ENCODE peak calls at places on chromosomes 3 and 15, in six cellular contexts. K, D, A, S, V and W are unnamed samples.

GRCh38 chr3:116057403-116058006 is 387.8 kb downstream of the LSAMP start:
- DNase-seq in K (no peak), D (no peak), A (no peak), S (peak), V (no peak), W (no peak)

GRCh38 chr3:25165306-25165705 is 262.8 kb upstream of the RARB start:
- DNase-seq in K (no peak), D (no peak), A (no peak), S (no peak), V (no peak), W (no peak)

GRCh38 chr15:37015025-37015424 is 85.3 kb downstream of the MEIS2 start:
- DNase-seq in K (no peak), D (no peak), A (no peak), S (peak), V (peak), W (peak)

GRCh38 chr15:51224428-51224827 is 114.0 kb downstream of the CYP19A1 start:
- DNase-seq in K (no peak), D (peak), A (no peak), S (peak), V (no peak), W (no peak)

GRCh38 chr3:11624161-11624560 is 19.6 kb downstream of the VGLL4 start:
- DNase-seq in K (no peak), D (peak), A (peak), S (no peak), V (peak), W (no peak)

GRCh38 chr15:57505949-57506391 is 85.7 kb upstream of the MYZAP start:
- DNase-seq in K (peak), D (no peak), A (peak), S (peak), V (peak), W (peak)

GRCh38 chr15:72912121-72912520 is 128.6 kb upstream of the ADPGK start:
- DNase-seq in K (no peak), D (peak), A (no peak), S (no peak), V (no peak), W (no peak)

GRCh38 chr3:15300318-15301078 is 31.9 kb downstream of the SH3BP5 start:
- DNase-seq in K (no peak), D (peak), A (no peak), S (peak), V (peak), W (peak)

GRCh38 chr3:134378818-134379217 is 4.6 kb upstream of the AMOTL2 start:
- DNase-seq in K (no peak), D (peak), A (no peak), S (no peak), V (peak), W (no peak)

GRCh38 chr3:96347289-96347688 is 467.1 kb upstream of the EPHA6 start:
- DNase-seq in K (no peak), D (no peak), A (no peak), S (no peak), V (no peak), W (no peak)

GRCh38 chr3:49910409-49911123 is 6.9 kb upstream of the MST1R start:
- DNase-seq in K (no peak), D (no peak), A (no peak), S (no peak), V (no peak), W (no peak)

GRCh38 chr3:138062626-138063025 is 52.7 kb downstream of the CLDN18 start:
- DNase-seq in K (no peak), D (peak), A (peak), S (peak), V (no peak), W (no peak)

GRCh38 chr3:55522077-55522476 is 35.0 kb upstream of the WNT5A start:
- DNase-seq in K (no peak), D (no peak), A (no peak), S (no peak), V (no peak), W (no peak)

GRCh38 chr15:59268199-59268979 is 61.7 kb downstream of the LDHAL6B start:
- DNase-seq in K (no peak), D (peak), A (no peak), S (peak), V (peak), W (peak)

GRCh38 chr3:184582583-184582982 is 21.0 kb downstream of the EPHB3 start:
- DNase-seq in K (peak), D (no peak), A (peak), S (no peak), V (no peak), W (no peak)

GRCh38 chr3:11736136-11736833 is 92.6 kb upstream of the VGLL4 start:
- DNase-seq in K (no peak), D (no peak), A (no peak), S (no peak), V (no peak), W (no peak)

GRCh38 chr15:41020311-41020710 is 67.0 kb downstream of the CHAC1 start:
- DNase-seq in K (no peak), D (peak), A (no peak), S (no peak), V (no peak), W (no peak)

GRCh38 chr15:71780349-71780976 is 29.9 kb upstream of the NR2E3 start:
- DNase-seq in K (no peak), D (peak), A (peak), S (peak), V (peak), W (peak)

GRCh38 chr3:131033480-131034080 is 6.9 kb downstream of the NEK11 start:
- DNase-seq in K (no peak), D (peak), A (peak), S (peak), V (peak), W (peak)

GRCh38 chr3:67109651-67110204 is 111.6 kb downstream of the KBTBD8 start:
- DNase-seq in K (no peak), D (peak), A (peak), S (peak), V (peak), W (peak)

GRCh38 chr15:34941181-34941580 is 28.4 kb downstream of the AQR start:
- DNase-seq in K (no peak), D (no peak), A (no peak), S (no peak), V (no peak), W (no peak)

GRCh38 chr3:114128231-114128630 is 50.6 kb downstream of the DRD3 start:
- DNase-seq in K (no peak), D (peak), A (no peak), S (peak), V (no peak), W (no peak)

GRCh38 chr3:27568393-27568792 is 84.2 kb upstream of the SLC4A7 start:
- DNase-seq in K (peak), D (peak), A (no peak), S (no peak), V (peak), W (peak)

GRCh38 chr15:50848349-50848748 is 60.1 kb upstream of the AP4E1 start:
- DNase-seq in K (no peak), D (no peak), A (no peak), S (no peak), V (no peak), W (no peak)

GRCh38 chr3:127417709-127418559 is 130.1 kb upstream of the PRR20G start:
- DNase-seq in K (peak), D (no peak), A (no peak), S (no peak), V (no peak), W (no peak)

GRCh38 chr3:190338717-190339116 is 16.5 kb upstream of the CLDN1 start:
- DNase-seq in K (no peak), D (peak), A (no peak), S (peak), V (peak), W (peak)

GRCh38 chr3:5026046-5026362 is 46.8 kb downstream of the BHLHE40 start:
- DNase-seq in K (no peak), D (no peak), A (no peak), S (no peak), V (no peak), W (no peak)

GRCh38 chr3:114362815-114363214 is 69.0 kb downstream of the TIGIT start:
- DNase-seq in K (no peak), D (peak), A (no peak), S (peak), V (peak), W (peak)

GRCh38 chr3:112822116-112823055 is 24.3 kb downstream of the CD200R1L start:
- DNase-seq in K (no peak), D (peak), A (no peak), S (peak), V (no peak), W (no peak)

DNA sequence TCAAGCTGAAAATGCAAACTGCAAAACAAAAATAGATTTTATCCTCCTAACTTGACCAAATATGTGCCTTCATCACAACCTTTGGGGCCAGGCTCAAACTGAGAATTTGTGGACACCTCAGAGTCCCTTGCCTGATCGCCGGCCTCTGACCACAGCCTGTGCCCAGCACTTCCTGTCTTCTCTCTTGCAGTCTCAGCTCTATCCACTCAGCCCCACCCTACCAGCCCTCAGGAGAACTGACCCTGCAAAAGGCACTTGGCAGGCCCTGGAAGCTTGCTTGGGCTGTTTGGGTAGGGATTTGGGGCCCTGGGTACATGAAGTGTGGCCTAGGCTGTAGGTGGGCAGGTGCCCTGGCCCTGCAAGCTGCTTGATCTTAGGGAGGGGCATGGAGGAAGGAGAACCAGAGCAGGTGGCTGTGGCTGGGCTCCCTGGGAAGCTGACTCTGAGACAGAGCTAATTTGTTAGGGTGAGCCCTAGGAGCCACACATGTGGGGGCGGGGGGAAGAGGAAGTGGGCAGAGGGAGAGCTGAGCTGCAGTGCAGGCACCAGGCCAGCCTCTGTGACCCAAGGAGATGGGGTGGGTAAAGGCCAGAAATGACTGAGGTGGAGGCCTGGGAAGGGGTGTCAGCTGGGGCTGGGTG is 8.6 kb downstream of the CLEC3B start:
- DNase-seq in K (peak), D (no peak), A (no peak), S (no peak), V (no peak), W (no peak)
- H3K27ac ChIP-seq in K (peak), D (no peak), A (no peak), S (no peak), V (no peak), W (no peak)

DNA sequence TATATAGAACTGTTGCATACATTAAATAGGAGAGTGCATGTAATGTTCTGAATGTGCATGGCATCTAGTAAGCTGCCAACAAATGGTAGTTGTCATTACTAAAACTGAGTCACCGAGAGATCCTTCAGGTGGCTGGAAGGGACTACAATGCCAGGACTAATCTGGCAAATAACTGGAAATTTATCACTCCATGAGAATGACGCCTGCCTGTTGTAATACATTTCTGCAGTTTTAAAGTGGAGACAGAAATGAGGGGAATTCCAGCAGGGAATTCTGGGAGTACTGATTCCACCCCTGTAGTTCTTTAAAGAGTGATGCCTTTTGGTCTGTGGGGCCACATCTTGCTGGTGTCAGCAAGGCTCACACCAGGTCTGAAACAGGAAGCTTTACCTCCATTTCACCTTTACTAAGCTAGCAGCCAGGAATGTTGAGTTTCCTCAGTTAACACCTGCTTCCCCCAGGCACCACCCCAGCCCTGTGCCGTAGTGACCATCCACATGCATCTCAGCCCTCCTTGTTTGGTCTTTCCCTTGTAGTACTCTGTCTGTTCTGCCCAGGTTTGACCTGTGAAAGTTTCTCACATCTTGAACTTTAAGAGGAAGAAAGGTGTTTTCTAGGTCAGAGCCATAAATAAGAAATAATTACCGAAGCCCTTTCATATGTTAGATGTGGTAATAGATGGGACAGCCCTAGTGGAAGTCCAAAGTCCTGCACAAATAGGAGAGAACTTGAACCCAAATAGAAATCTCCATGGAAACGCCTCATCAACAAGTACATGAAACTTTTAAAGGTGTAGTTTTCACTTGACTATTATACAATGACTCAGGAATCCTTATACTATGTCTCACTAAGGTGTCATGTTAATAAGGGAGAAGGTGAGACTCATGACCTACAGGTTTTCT is 56.7 kb upstream of the LMOD3 start:
- DNase-seq in K (no peak), D (no peak), A (peak), S (peak), V (peak), W (no peak)
- TF ChIP-seq CTCF in K (no peak), D (no peak), A (no peak), S (no peak), V (no peak), W (no peak)

GRCh38 chr3:196504556-196504955 is 988 bp upstream of the RNF168 start:
- DNase-seq in K (no peak), D (no peak), A (no peak), S (no peak), V (no peak), W (no peak)
- H3K27ac ChIP-seq in K (peak), D (no peak), A (no peak), S (no peak), V (no peak), W (peak)

GRCh38 chr3:19688767-19689166 is 245.2 kb downstream of the EFHB start:
- DNase-seq in K (no peak), D (no peak), A (no peak), S (no peak), V (no peak), W (no peak)
- TF ChIP-seq CTCF in K (no peak), D (no peak), A (no peak), S (no peak), V (no peak), W (no peak)

GRCh38 chr15:60546764-60547163 is 67.8 kb upstream of the ICE2 start:
- DNase-seq in K (no peak), D (no peak), A (no peak), S (no peak), V (no peak), W (no peak)

GRCh38 chr15:60551147-60551780 is 72.3 kb upstream of the ICE2 start:
- DNase-seq in K (no peak), D (no peak), A (no peak), S (no peak), V (no peak), W (no peak)

GRCh38 chr15:60544581-60545115 is 65.7 kb upstream of the ICE2 start:
- DNase-seq in K (no peak), D (no peak), A (no peak), S (no peak), V (no peak), W (no peak)

GRCh38 chr15:60551781-60552161 is 72.8 kb upstream of the ICE2 start:
- DNase-seq in K (no peak), D (no peak), A (no peak), S (no peak), V (peak), W (peak)

DNA sequence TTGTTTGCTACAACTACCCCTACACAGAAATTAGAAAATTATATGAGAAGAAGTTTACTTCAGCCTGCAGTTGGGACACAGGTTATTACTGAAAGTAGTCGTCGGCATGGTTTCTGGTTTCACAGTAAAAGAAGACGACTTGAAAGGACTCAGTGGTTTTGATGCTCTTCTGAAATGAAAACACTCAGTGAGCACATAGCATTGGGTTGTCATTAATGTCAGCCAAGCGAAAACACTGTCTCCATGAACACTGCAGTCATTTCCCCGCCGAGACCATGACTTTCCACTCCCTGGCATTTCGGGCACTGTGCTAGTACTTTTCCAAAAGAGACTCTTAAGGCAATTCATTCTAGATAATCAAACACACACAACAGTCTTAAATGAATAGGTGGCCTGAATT is 69.2 kb upstream of the ICE2 start:
- DNase-seq in K (no peak), D (no peak), A (no peak), S (no peak), V (no peak), W (no peak)
- H3K27ac ChIP-seq in K (no peak), D (no peak), A (no peak), S (no peak), V (no peak), W (no peak)

DNA sequence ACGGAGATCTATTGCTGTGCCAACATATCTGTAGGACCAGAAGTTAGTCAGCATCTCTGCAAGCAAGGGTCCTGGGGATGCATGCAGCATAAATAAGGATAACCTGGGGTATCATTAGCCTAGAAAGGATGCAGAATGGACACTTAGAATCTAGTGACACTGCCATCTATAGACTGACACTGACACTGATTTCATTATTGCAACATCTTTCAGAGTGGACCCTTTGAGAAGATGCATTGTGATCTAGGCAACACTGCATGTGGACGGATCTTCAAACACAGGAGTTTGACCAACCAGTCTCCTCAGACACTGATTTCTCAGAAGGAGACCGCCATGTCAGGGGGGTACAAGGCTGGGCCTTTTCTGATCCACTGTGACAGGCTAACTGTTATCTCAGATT is 52.4 kb downstream of the SCN10A start:
- DNase-seq in K (no peak), D (no peak), A (no peak), S (no peak), V (no peak), W (no peak)
- TF ChIP-seq CTCF in K (no peak), D (no peak), A (no peak), S (no peak), V (no peak), W (no peak)

GRCh38 chr3:187293977-187294376 is 2.4 kb upstream of the MASP1 start:
- DNase-seq in K (no peak), D (no peak), A (no peak), S (no peak), V (no peak), W (no peak)
- H3K27ac ChIP-seq in K (peak), D (peak), A (no peak), S (peak), V (no peak), W (no peak)

GRCh38 chr3:42229266-42229941 is 36.6 kb downstream of the CCK start:
- DNase-seq in K (no peak), D (no peak), A (no peak), S (no peak), V (no peak), W (no peak)

GRCh38 chr3:42228796-42229195 is 37.2 kb downstream of the CCK start:
- DNase-seq in K (no peak), D (peak), A (no peak), S (no peak), V (peak), W (peak)

GRCh38 chr3:42226470-42227425 is 39.2 kb downstream of the CCK start:
- DNase-seq in K (no peak), D (no peak), A (no peak), S (no peak), V (no peak), W (peak)

GRCh38 chr3:42230860-42231259 is 35.1 kb downstream of the CCK start:
- DNase-seq in K (no peak), D (no peak), A (no peak), S (no peak), V (no peak), W (no peak)

GRCh38 chr3:42229942-42230688 is 35.9 kb downstream of the CCK start:
- DNase-seq in K (no peak), D (peak), A (peak), S (peak), V (peak), W (peak)
- TF ChIP-seq CTCF in K (peak), D (peak), A (peak), S (peak), V (peak), W (peak)

GRCh38 chr3:72237679-72238320 is 452.9 kb upstream of the PROK2 start:
- DNase-seq in K (no peak), D (no peak), A (no peak), S (peak), V (no peak), W (no peak)
- H3K27ac ChIP-seq in K (no peak), D (no peak), A (no peak), S (no peak), V (no peak), W (no peak)

GRCh38 chr3:194355379-194355778 is 4.3 kb upstream of the CPN2 start:
- DNase-seq in K (no peak), D (no peak), A (no peak), S (no peak), V (no peak), W (no peak)
- TF ChIP-seq CTCF in K (no peak), D (no peak), A (no peak), S (no peak), V (no peak), W (no peak)